ENCODE peak calls at places on chromosomes 4 and X, in nine cellular contexts. S is thyroid gland, X is astrocyte, D is OCI-LY7, J is cardiac muscle cell, U is testis, H is fibroblast of lung, Q is esophagus squamous epithelium, E is dorsolateral prefrontal cortex. V is an unnamed sample.

GRCh38 chr4:24471623-24472510 is 112.5 kb downstream of the DHX15 start:
- DNase-seq in S (peak; percentile 48), X (peak; percentile 11), D (no peak), J (peak; percentile 10), U (peak; percentile 18), H (no peak), Q (no peak), E (no peak), V (no peak)

GRCh38 chrX:41594634-41595033 is 94.1 kb upstream of the GPR34 start:
- DNase-seq in S (no peak), X (no peak), D (no peak), J (no peak), U (no peak), H (no peak), Q (no peak), E (no peak), V (no peak)

GRCh38 chrX:24838624-24839023 is 144.9 kb downstream of the POLA1 start:
- DNase-seq in S (no peak), X (peak; percentile 14), D (peak; percentile 35), J (peak; percentile 43), U (peak; percentile 26), H (peak; percentile 57), Q (no peak), E (no peak), V (peak; percentile 56)

GRCh38 chr4:73668806-73669205 is 48.6 kb upstream of the RASSF6 start:
- DNase-seq in S (no peak), X (peak; percentile 43), D (no peak), J (peak; percentile 32), U (no peak), H (no peak), Q (no peak), E (no peak), V (peak; percentile 58)

GRCh38 chrX:3548743-3549441 is 164.6 kb downstream of the PRKX start:
- DNase-seq in S (no peak), X (peak; percentile 62), D (peak; percentile 2), J (peak; percentile 86), U (no peak), H (peak; percentile 80), Q (no peak), E (no peak), V (peak; percentile 77)

GRCh38 chr4:21655100-21655499 is 293.5 kb downstream of the KCNIP4 start:
- DNase-seq in S (no peak), X (no peak), D (no peak), J (no peak), U (no peak), H (no peak), Q (no peak), E (no peak), V (no peak)

GRCh38 chr4:15420642-15421041 is 7.2 kb upstream of the C1QTNF7 start:
- DNase-seq in S (no peak), X (peak; percentile 72), D (no peak), J (peak; percentile 77), U (no peak), H (peak; percentile 73), Q (no peak), E (no peak), V (peak; percentile 81)

GRCh38 chrX:155094468-155095061 is 23.3 kb downstream of the BRCC3 start:
- DNase-seq in S (no peak), X (no peak), D (peak; percentile 46), J (peak; percentile 32), U (no peak), H (peak; percentile 47), Q (no peak), E (no peak), V (peak; percentile 43)

GRCh38 chrX:63441717-63442116 is 90.6 kb upstream of the SPIN4 start:
- DNase-seq in S (no peak), X (no peak), D (no peak), J (no peak), U (no peak), H (no peak), Q (no peak), E (no peak), V (no peak)

GRCh38 chrX:71199252-71199651 is 23.8 kb upstream of the GJB1 start:
- DNase-seq in S (no peak), X (no peak), D (no peak), J (no peak), U (no peak), H (no peak), Q (no peak), E (no peak), V (no peak)

GRCh38 chrX:134418317-134419113 is 41.5 kb upstream of the HPRT1 start:
- DNase-seq in S (no peak), X (no peak), D (no peak), J (no peak), U (peak; percentile 22), H (peak; percentile 2), Q (no peak), E (no peak), V (peak; percentile 13)

GRCh38 chrX:8042304-8042703 is 115.1 kb upstream of the PNPLA4 start:
- DNase-seq in S (no peak), X (no peak), D (no peak), J (no peak), U (no peak), H (no peak), Q (no peak), E (no peak), V (no peak)

GRCh38 chr4:53055716-53056413 is 193.7 kb downstream of the RASL11B start:
- DNase-seq in S (no peak), X (peak; percentile 20), D (no peak), J (no peak), U (no peak), H (no peak), Q (no peak), E (no peak), V (no peak)

GRCh38 chr4:174522183-174523002 is at the start of gene HPGD:
- DNase-seq in S (peak; percentile 59), X (no peak), D (peak; percentile 31), J (no peak), U (peak; percentile 67), H (no peak), Q (no peak), E (no peak), V (no peak)

GRCh38 chrX:154542723-154543424 is 3.8 kb downstream of the G6PD start:
- DNase-seq in S (peak; percentile 87), X (no peak), D (no peak), J (peak; percentile 19), U (no peak), H (no peak), Q (no peak), E (no peak), V (no peak)

GRCh38 chr4:94446386-94446785 is 5.4 kb upstream of the PDLIM5 start:
- DNase-seq in S (no peak), X (peak; percentile 89), D (no peak), J (peak; percentile 91), U (no peak), H (peak; percentile 93), Q (no peak), E (no peak), V (peak; percentile 94)

GRCh38 chr4:133839326-133839725 is 362.3 kb downstream of the PABPC4L start:
- DNase-seq in S (no peak), X (no peak), D (no peak), J (peak; percentile 12), U (no peak), H (peak; percentile 31), Q (no peak), E (no peak), V (peak; percentile 19)

GRCh38 chr4:31613946-31614623 is 893.9 kb downstream of the PCDH7 start:
- DNase-seq in S (no peak), X (peak; percentile 0), D (no peak), J (no peak), U (no peak), H (peak; percentile 14), Q (no peak), E (no peak), V (no peak)

GRCh38 chr4:121698119-121698732 is 1.4 kb upstream of the ANXA5 start:
- DNase-seq in S (no peak), X (no peak), D (no peak), J (peak; percentile 65), U (no peak), H (peak; percentile 36), Q (no peak), E (no peak), V (no peak)

DNA sequence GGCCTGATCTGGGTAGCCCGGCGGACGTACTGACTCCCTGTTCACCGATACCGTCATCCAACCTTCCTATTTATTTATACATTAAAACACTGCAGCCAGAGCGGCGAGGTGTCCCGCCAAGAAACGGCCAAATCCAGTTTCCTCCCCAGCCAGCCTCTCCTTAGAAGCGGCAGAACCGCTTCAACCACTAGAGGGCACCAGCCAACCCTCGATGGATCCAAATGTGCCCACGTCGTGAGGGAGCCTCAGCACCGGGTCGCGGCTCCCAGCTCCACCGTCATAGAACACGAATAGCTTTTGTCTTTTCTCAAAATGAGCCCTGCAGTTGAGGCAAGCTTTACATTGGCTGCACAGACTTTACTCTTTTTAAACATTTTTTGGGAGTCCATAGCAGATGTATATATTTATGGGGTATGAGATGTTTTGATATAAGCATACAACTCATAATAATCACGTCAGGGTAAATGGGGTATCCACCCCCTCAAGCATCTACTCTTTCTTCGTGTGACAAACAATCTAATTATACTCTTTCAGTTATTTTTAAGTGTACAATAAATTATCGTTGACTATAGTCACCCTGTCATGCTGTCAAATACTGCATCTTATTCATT is 13.0 kb upstream of the HELT start:
- DNase-seq in S (peak; percentile 88), X (peak; percentile 27), D (peak; percentile 83), J (peak; percentile 83), U (peak; percentile 92), H (peak; percentile 77), Q (no peak), E (peak; percentile 69), V (peak; percentile 80)
- H3K4me3 ChIP-seq in S (no peak overlapping the region), X (peak overlapping the region; percentile 6), D (peak overlapping the region; percentile 31), J (peak overlapping the region; percentile 11), U (no peak overlapping the region), H (no peak overlapping the region), Q (peak overlapping the region; percentile 57), E (peak overlapping the region; percentile 14), V (peak overlapping the region; percentile 19)

DNA sequence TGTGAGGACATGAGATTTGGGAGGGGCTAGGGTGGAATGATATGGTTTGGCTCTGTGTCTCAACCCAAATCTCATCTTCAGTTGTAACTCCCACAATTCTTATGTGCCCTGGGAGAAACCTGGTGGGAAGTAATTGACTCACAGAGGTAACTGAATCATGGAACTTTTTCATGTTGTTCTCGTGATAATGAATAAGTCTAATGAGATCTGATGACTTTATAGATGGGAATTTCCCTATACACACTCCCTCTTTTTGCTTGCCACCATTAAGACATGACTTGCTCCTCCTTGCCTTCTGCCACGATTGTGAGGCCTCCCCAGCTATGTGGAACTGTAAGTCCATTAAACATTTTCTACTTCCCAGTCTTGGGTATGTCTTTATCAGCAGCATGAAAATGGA is 253.2 kb upstream of the GK2 start:
- DNase-seq in S (no peak), X (no peak), D (no peak), J (no peak), U (no peak), H (no peak), Q (no peak), E (no peak), V (no peak)
- TF ChIP-seq CTCF in S (no peak), X (no peak), D (no peak), J (no peak), U (no peak), H (no peak), Q (no peak), E (no peak), V (no peak)

GRCh38 chr4:17616283-17616682 is 1.8 kb downstream of the MED28 start:
- DNase-seq in S (no peak), X (no peak), D (no peak), J (no peak), U (no peak), H (no peak), Q (no peak), E (no peak), V (no peak)
- H3K4me3 ChIP-seq in S (no peak overlapping the region), X (no peak overlapping the region), D (peak overlapping the region; percentile 27), J (no peak overlapping the region), U (no peak overlapping the region), H (no peak overlapping the region), Q (peak overlapping the region; percentile 92), E (no peak overlapping the region), V (no peak overlapping the region)

GRCh38 chrX:52574416-52575275 is 57.8 kb upstream of the XAGE1B start:
- DNase-seq in S (peak; percentile 12), X (peak; percentile 29), D (peak; percentile 65), J (peak; percentile 72), U (peak; percentile 43), H (peak; percentile 61), Q (no peak), E (no peak), V (peak; percentile 68)
- TF ChIP-seq CTCF in S (peak; percentile 26), X (peak; percentile 51), D (peak; percentile 76), J (peak; percentile 56), U (peak; percentile 51), H (peak; percentile 61), Q (peak; percentile 49), E (peak; percentile 68), V (peak; percentile 56)

V was measured in fibroblast of pulmonary artery.